ENCODE peak calls at places on chromosomes 13 and 19, in seven cellular contexts. T is H4; J is activated CD4-positive, alpha-beta T cell treated with anti-CD3 and anti-CD28 coated beads, Interleukin-2, amount 50 U/mL, for 48 hours; O is stimulated activated CD4-positive, alpha-beta T cell treated with anti-CD3 and anti-CD28 coated beads, Interleukin-15, amount 100 ng/mL, for 24 hours; V is AG10803; F is suprapubic skin; I is activated naive CD4-positive, alpha-beta T cell. A is an unnamed sample.

GRCh38 chr19:1754651-1755466 is 1.6 kb downstream of the ONECUT3 start:
- DNase-seq in V (no peak), T (no peak), I (no peak), F (no peak), O (peak), J (no peak), A (no peak)

GRCh38 chr19:3387645-3388589 is 21.5 kb downstream of the NFIC start:
- DNase-seq in O (no peak), J (no peak), V (peak), T (peak), F (peak), I (no peak), A (no peak)

GRCh38 chr19:5961969-5962945 is 15.7 kb downstream of the RANBP3 start:
- DNase-seq in F (no peak), T (no peak), I (no peak), V (peak), O (peak), J (peak), A (peak)

GRCh38 chr13:75411924-75412537 is 69.9 kb downstream of the TBC1D4 start:
- DNase-seq in O (no peak), V (no peak), T (no peak), J (no peak), I (no peak), F (no peak), A (no peak)

GRCh38 chr19:14413765-14414171 is 5.4 kb downstream of the DDX39A start:
- DNase-seq in I (no peak), F (no peak), V (no peak), O (no peak), J (no peak), T (no peak), A (no peak)

GRCh38 chr19:11737964-11738745 is 591 bp downstream of the ZNF823 start:
- DNase-seq in J (peak), V (peak), T (no peak), I (peak), O (peak), F (peak), A (peak)

GRCh38 chr13:76790519-76791289 is 95.5 kb downstream of the KCTD12 start:
- DNase-seq in F (no peak), T (no peak), J (no peak), O (no peak), V (peak), I (no peak), A (no peak)

GRCh38 chr19:36160821-36161596 is 8.8 kb upstream of the COX7A1 start:
- DNase-seq in I (no peak), F (no peak), T (peak), V (no peak), O (no peak), J (no peak), A (no peak)

GRCh38 chr13:35697281-35697680 is 220.8 kb upstream of the MAB21L1 start:
- DNase-seq in J (no peak), O (no peak), F (no peak), T (no peak), I (no peak), V (peak), A (no peak)

GRCh38 chr13:110287031-110287828 is 19.7 kb downstream of the COL4A1 start:
- DNase-seq in V (no peak), J (no peak), O (no peak), F (no peak), I (no peak), T (no peak), A (no peak)

GRCh38 chr13:72458701-72459100 is 268.7 kb downstream of the MZT1 start:
- DNase-seq in T (no peak), F (no peak), I (no peak), V (peak), O (no peak), J (no peak), A (no peak)

GRCh38 chr13:39767791-39768564 is 112.5 kb downstream of the COG6 start:
- DNase-seq in J (no peak), F (no peak), I (no peak), V (no peak), T (no peak), O (no peak), A (peak)

GRCh38 chr19:28420731-28421550 is 792.0 kb downstream of the UQCRFS1 start:
- DNase-seq in V (no peak), F (no peak), T (no peak), O (no peak), I (no peak), J (no peak), A (no peak)

GRCh38 chr13:77565635-77566034 is 30.1 kb downstream of the SCEL start:
- DNase-seq in I (no peak), F (no peak), V (peak), J (no peak), O (no peak), T (no peak), A (peak)

GRCh38 chr13:92896842-92897241 is 329.8 kb upstream of the GPC6 start:
- DNase-seq in T (peak), V (peak), J (no peak), I (no peak), O (no peak), F (no peak), A (no peak)

GRCh38 chr13:48500652-48501197 is 32.2 kb downstream of the RCBTB2 start:
- DNase-seq in F (no peak), O (no peak), V (peak), J (no peak), T (peak), I (no peak), A (peak)

GRCh38 chr19:3644351-3645066 is 17.9 kb upstream of the CACTIN start:
- DNase-seq in I (no peak), J (no peak), O (no peak), V (peak), F (no peak), T (no peak), A (no peak)

GRCh38 chr13:29439601-29440381 is 155.7 kb downstream of the SLC7A1 start:
- DNase-seq in F (no peak), I (no peak), O (no peak), V (no peak), T (no peak), J (no peak), A (no peak)

A was measured in NB4.